ENCODE peak calls at places on chromosomes 4 and X, in seven cellular contexts. One of them, this sample, is unnamed.

GRCh38 chr4:94339779-94340178 is 2.9 kb downstream of the HPGDS start:
- DNase-seq in K562: no peak
- DNase-seq in GM12878: no peak
- DNase-seq in HepG2: no peak
- DNase-seq in HCT116: no peak
- DNase-seq in SK-N-SH: no peak
- DNase-seq in H1: no peak
- DNase-seq in this sample: no peak

GRCh38 chr4:56871357-56871993 is 36.2 kb upstream of the REST start:
- DNase-seq in K562: no peak
- DNase-seq in GM12878: no peak
- DNase-seq in HepG2: no peak
- DNase-seq in HCT116: no peak
- DNase-seq in SK-N-SH: peak; percentile 69
- DNase-seq in H1: no peak
- DNase-seq in this sample: no peak

GRCh38 chr4:110527156-110527555 is 51.2 kb downstream of the ENPEP start:
- DNase-seq in K562: no peak
- DNase-seq in GM12878: no peak
- DNase-seq in HepG2: no peak
- DNase-seq in HCT116: no peak
- DNase-seq in SK-N-SH: no peak
- DNase-seq in H1: no peak
- DNase-seq in this sample: no peak

GRCh38 chrX:125382148-125382628 is 62.5 kb downstream of the TEX13C start:
- DNase-seq in K562: no peak
- DNase-seq in GM12878: no peak
- DNase-seq in HepG2: no peak
- DNase-seq in HCT116: no peak
- DNase-seq in SK-N-SH: no peak
- DNase-seq in H1: no peak
- DNase-seq in this sample: no peak

GRCh38 chrX:88425739-88426138 is 321.3 kb upstream of the CPXCR1 start:
- DNase-seq in K562: no peak
- DNase-seq in GM12878: no peak
- DNase-seq in HepG2: peak; percentile 18
- DNase-seq in HCT116: no peak
- DNase-seq in SK-N-SH: no peak
- DNase-seq in H1: no peak
- DNase-seq in this sample: no peak

GRCh38 chr4:174023641-174024040 is 259.8 kb downstream of the FBXO8 start:
- DNase-seq in K562: no peak
- DNase-seq in GM12878: no peak
- DNase-seq in HepG2: no peak
- DNase-seq in HCT116: no peak
- DNase-seq in SK-N-SH: no peak
- DNase-seq in H1: no peak
- DNase-seq in this sample: no peak

GRCh38 chr4:84529169-84529751 is 30.2 kb upstream of the NKX6-1 start:
- DNase-seq in K562: peak; percentile 16
- DNase-seq in GM12878: no peak
- DNase-seq in HepG2: peak; percentile 16
- DNase-seq in HCT116: peak; percentile 21
- DNase-seq in SK-N-SH: peak; percentile 11
- DNase-seq in H1: no peak
- DNase-seq in this sample: peak; percentile 39

GRCh38 chr4:147942729-147943128 is 210.8 kb downstream of the ARHGAP10 start:
- DNase-seq in K562: no peak
- DNase-seq in GM12878: no peak
- DNase-seq in HepG2: no peak
- DNase-seq in HCT116: no peak
- DNase-seq in SK-N-SH: no peak
- DNase-seq in H1: no peak
- DNase-seq in this sample: no peak

GRCh38 chr4:24966076-24966475 is 53.2 kb upstream of the CCDC149 start:
- DNase-seq in K562: no peak
- DNase-seq in GM12878: no peak
- DNase-seq in HepG2: no peak
- DNase-seq in HCT116: no peak
- DNase-seq in SK-N-SH: no peak
- DNase-seq in H1: no peak
- DNase-seq in this sample: no peak

GRCh38 chr4:163107754-163108153 is 58.9 kb downstream of the NAF1 start:
- DNase-seq in K562: no peak
- DNase-seq in GM12878: no peak
- DNase-seq in HepG2: no peak
- DNase-seq in HCT116: peak; percentile 2
- DNase-seq in SK-N-SH: no peak
- DNase-seq in H1: no peak
- DNase-seq in this sample: no peak

GRCh38 chr4:143286733-143287570 is 49.7 kb upstream of the GAB1 start:
- DNase-seq in K562: no peak
- DNase-seq in GM12878: no peak
- DNase-seq in HepG2: no peak
- DNase-seq in HCT116: no peak
- DNase-seq in SK-N-SH: no peak
- DNase-seq in H1: no peak
- DNase-seq in this sample: no peak

GRCh38 chr4:143287571-143287923 is 49.1 kb upstream of the GAB1 start:
- DNase-seq in K562: no peak
- DNase-seq in GM12878: no peak
- DNase-seq in HepG2: no peak
- DNase-seq in HCT116: no peak
- DNase-seq in SK-N-SH: no peak
- DNase-seq in H1: no peak
- DNase-seq in this sample: no peak

GRCh38 chr4:143286058-143286457 is 50.6 kb upstream of the GAB1 start:
- DNase-seq in K562: no peak
- DNase-seq in GM12878: no peak
- DNase-seq in HepG2: no peak
- DNase-seq in HCT116: no peak
- DNase-seq in SK-N-SH: no peak
- DNase-seq in H1: no peak
- DNase-seq in this sample: no peak

GRCh38 chr4:143282170-143282760 is 54.4 kb upstream of the GAB1 start:
- DNase-seq in K562: no peak
- DNase-seq in GM12878: no peak
- DNase-seq in HepG2: no peak
- DNase-seq in HCT116: no peak
- DNase-seq in SK-N-SH: peak; percentile 12
- DNase-seq in H1: no peak
- DNase-seq in this sample: no peak

DNA sequence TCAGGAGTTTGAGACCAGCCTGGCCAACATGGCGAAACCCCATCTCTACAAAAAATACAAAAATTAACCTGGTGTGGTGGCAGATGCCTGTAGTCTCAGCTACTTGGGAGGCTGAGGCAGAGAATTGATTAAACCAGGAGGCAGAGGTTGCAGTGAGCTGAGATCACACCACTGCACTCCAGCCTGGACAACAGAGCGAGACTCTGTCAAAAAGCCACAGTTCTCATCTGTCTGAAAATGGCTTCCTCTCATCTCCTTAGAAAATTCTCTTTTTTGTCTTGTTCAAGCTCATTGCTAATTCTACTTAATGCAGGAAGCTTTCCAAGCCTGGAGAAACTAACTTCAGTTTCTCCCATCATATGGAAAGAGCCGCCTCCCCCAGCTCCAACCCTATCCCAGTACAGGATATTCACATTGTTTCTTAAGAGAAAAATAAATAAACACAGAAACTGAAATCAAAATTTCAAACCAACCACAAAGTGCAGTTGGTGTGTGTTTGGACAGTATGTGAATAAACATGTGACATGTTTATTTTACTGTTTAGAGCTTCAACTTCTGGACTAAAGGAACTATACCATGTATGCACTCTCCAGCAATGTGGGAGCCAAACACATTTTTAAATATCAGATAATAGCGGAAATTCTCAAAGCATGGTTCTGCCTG is 55.0 kb upstream of the GAB1 start:
- DNase-seq in K562: no peak
- DNase-seq in GM12878: no peak
- DNase-seq in HepG2: no peak
- DNase-seq in HCT116: no peak
- DNase-seq in SK-N-SH: no peak
- DNase-seq in H1: no peak
- DNase-seq in this sample: no peak
- TF ChIP-seq JUND in K562: no peak
- TF ChIP-seq JUND in GM12878: no peak
- TF ChIP-seq JUND in HepG2: no peak
- TF ChIP-seq JUND in HCT116: no peak
- TF ChIP-seq JUND in SK-N-SH: no peak
- TF ChIP-seq JUND in H1: no peak
- TF ChIP-seq JUND in this sample: no peak

GRCh38 chrX:11346283-11346682 is 53.1 kb downstream of the AMELX start:
- DNase-seq in K562: no peak
- DNase-seq in GM12878: no peak
- DNase-seq in HepG2: no peak
- DNase-seq in HCT116: no peak
- DNase-seq in SK-N-SH: no peak
- DNase-seq in H1: no peak
- DNase-seq in this sample: no peak

GRCh38 chrX:11336201-11336600 is 43.0 kb downstream of the AMELX start:
- DNase-seq in K562: no peak
- DNase-seq in GM12878: no peak
- DNase-seq in HepG2: no peak
- DNase-seq in HCT116: no peak
- DNase-seq in SK-N-SH: no peak
- DNase-seq in H1: no peak
- DNase-seq in this sample: no peak

GRCh38 chrX:11337292-11338009 is 44.2 kb downstream of the AMELX start:
- DNase-seq in K562: no peak
- DNase-seq in GM12878: no peak
- DNase-seq in HepG2: no peak
- DNase-seq in HCT116: no peak
- DNase-seq in SK-N-SH: no peak
- DNase-seq in H1: no peak
- DNase-seq in this sample: no peak

DNA sequence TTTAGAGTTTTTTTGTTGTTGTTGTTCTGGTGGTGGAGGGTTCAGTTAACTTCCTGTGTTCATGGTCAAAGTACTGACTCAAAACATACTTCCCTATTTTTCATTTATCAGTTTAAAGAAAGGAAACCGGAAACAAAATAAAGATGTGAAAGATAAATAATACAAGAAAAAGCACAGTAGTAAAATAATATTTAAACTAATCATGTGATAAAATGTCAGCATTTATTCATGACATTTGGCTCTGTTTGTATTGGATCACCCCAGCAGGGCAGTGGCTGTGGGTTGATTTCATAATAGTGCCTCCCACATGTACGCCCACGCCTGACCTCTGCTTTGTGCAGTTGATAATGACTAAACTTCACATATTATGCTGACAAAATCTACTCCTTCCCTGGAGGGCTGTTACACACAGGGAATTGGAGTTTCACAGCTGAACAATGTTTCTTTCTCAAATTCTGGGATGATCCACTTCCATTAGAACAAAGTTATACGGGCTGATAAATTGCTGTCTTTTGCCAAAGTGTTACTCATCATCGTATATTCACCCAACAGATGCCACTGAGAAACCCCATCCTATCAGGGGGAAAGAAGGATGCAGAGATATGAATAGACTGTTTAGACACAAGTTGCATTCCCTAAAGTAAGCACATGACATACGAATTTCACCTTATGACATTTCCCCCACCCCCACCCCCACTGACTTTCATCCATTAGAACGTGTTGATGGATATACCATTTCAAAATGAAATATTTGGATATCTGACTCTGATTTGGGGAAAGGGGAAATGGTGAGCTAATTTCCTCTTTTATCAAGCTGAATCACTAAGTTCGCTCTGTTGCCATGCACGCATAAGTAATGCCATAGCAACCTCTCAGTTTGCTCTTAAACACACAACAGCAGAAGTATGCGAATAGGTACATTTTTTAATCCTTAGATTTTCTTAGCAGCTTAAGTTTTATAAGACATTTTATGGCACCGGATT is 48.4 kb downstream of the AMELX start:
- DNase-seq in K562: peak; percentile 59
- DNase-seq in GM12878: peak; percentile 17
- DNase-seq in HepG2: no peak
- DNase-seq in HCT116: no peak
- DNase-seq in SK-N-SH: no peak
- DNase-seq in H1: no peak
- DNase-seq in this sample: no peak
- TF ChIP-seq JUND in K562: peak; percentile 42
- TF ChIP-seq JUND in GM12878: peak; percentile 23
- TF ChIP-seq JUND in HepG2: no peak
- TF ChIP-seq JUND in HCT116: no peak
- TF ChIP-seq JUND in SK-N-SH: peak; percentile 21
- TF ChIP-seq JUND in H1: no peak
- TF ChIP-seq JUND in this sample: no peak

GRCh38 chr4:8355306-8355705 is 85.2 kb downstream of the ACOX3 start:
- DNase-seq in K562: no peak
- DNase-seq in GM12878: no peak
- DNase-seq in HepG2: no peak
- DNase-seq in HCT116: no peak
- DNase-seq in SK-N-SH: no peak
- DNase-seq in H1: no peak
- DNase-seq in this sample: no peak

GRCh38 chr4:8356856-8357255 is 83.7 kb downstream of the ACOX3 start:
- DNase-seq in K562: no peak
- DNase-seq in GM12878: no peak
- DNase-seq in HepG2: no peak
- DNase-seq in HCT116: no peak
- DNase-seq in SK-N-SH: no peak
- DNase-seq in H1: no peak
- DNase-seq in this sample: no peak

GRCh38 chr4:8353158-8353495 is 83.6 kb downstream of the HTRA3 start:
- DNase-seq in K562: no peak
- DNase-seq in GM12878: no peak
- DNase-seq in HepG2: no peak
- DNase-seq in HCT116: no peak
- DNase-seq in SK-N-SH: no peak
- DNase-seq in H1: no peak
- DNase-seq in this sample: no peak

GRCh38 chr4:8353912-8354453 is 84.4 kb downstream of the HTRA3 start:
- DNase-seq in K562: no peak
- DNase-seq in GM12878: no peak
- DNase-seq in HepG2: no peak
- DNase-seq in HCT116: no peak
- DNase-seq in SK-N-SH: no peak
- DNase-seq in H1: no peak
- DNase-seq in this sample: no peak

GRCh38 chr4:8355864-8356565 is 84.5 kb downstream of the ACOX3 start:
- DNase-seq in K562: no peak
- DNase-seq in GM12878: no peak
- DNase-seq in HepG2: no peak
- DNase-seq in HCT116: no peak
- DNase-seq in SK-N-SH: no peak
- DNase-seq in H1: no peak
- DNase-seq in this sample: no peak
- TF ChIP-seq JUND in K562: no peak
- TF ChIP-seq JUND in GM12878: no peak
- TF ChIP-seq JUND in HepG2: no peak
- TF ChIP-seq JUND in HCT116: no peak
- TF ChIP-seq JUND in SK-N-SH: no peak
- TF ChIP-seq JUND in H1: no peak
- TF ChIP-seq JUND in this sample: no peak

DNA sequence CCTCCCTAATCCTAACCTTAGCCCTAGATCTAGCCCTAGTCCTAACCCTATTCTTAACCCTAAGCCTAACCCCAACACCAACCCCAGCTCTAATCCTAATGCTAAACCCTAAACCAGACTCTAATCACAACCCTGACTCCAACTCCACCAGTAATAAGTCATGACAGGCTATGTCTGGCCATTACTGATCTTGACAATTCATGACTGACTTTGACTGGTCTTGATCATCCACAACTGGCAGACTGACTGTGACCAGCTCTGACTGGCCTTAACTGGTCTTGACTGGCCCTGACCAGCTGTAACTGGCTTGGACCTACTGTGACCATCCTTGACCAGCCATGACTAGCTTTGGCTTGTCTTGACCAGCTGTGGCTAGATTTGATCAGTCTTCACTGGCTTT is 68.5 kb downstream of the RLIM start:
- DNase-seq in K562: no peak
- DNase-seq in GM12878: no peak
- DNase-seq in HepG2: no peak
- DNase-seq in HCT116: no peak
- DNase-seq in SK-N-SH: no peak
- DNase-seq in H1: no peak
- DNase-seq in this sample: no peak
- TF ChIP-seq JUND in K562: no peak
- TF ChIP-seq JUND in GM12878: no peak
- TF ChIP-seq JUND in HepG2: no peak
- TF ChIP-seq JUND in HCT116: no peak
- TF ChIP-seq JUND in SK-N-SH: no peak
- TF ChIP-seq JUND in H1: no peak
- TF ChIP-seq JUND in this sample: no peak

This sample was measured in T47D.